ENCODE peak calls at places on chromosomes 4 and X, in seven cellular contexts. U is choroid plexus epithelial cell; L is CD8-positive, alpha-beta T cell; S is Calu3; V is IMR-90; Z is cardiac muscle cell; E is neural progenitor cell. N is an unnamed sample.

GRCh38 chr4:109007976-109008375 is 245.1 kb upstream of the ETNPPL start:
- DNase-seq in U (no peak), V (no peak), Z (no peak), E (peak), L (no peak), S (no peak), N (no peak)

GRCh38 chr4:130403221-130403620 is 1307.3 kb downstream of the C4orf33 start:
- DNase-seq in E (peak), S (no peak), V (no peak), L (no peak), U (no peak), Z (no peak), N (no peak)

GRCh38 chr4:185803015-185803414 is 9.0 kb downstream of the SORBS2 start:
- DNase-seq in Z (no peak), U (no peak), V (no peak), L (no peak), S (no peak), E (no peak), N (no peak)

GRCh38 chr4:78951862-78952472 is 12.7 kb upstream of the PAQR3 start:
- DNase-seq in S (peak), L (peak), E (peak), U (peak), V (peak), Z (peak), N (peak)

GRCh38 chr4:119300072-119300387 is 21.9 kb downstream of the FABP2 start:
- DNase-seq in V (peak), E (no peak), L (peak), S (peak), Z (peak), U (peak), N (peak)

GRCh38 chr4:136219592-136220125 is 1312.6 kb downstream of the PCDH18 start:
- DNase-seq in U (no peak), L (no peak), S (no peak), V (no peak), E (no peak), Z (no peak), N (no peak)

GRCh38 chrX:55340896-55341433 is 76.2 kb upstream of the PAGE3 start:
- DNase-seq in L (no peak), E (no peak), U (no peak), Z (no peak), V (no peak), S (no peak), N (no peak)

GRCh38 chr4:155679343-155679742 is 12.7 kb downstream of the GUCY1A1 start:
- DNase-seq in E (peak), Z (peak), V (peak), S (peak), L (no peak), U (peak), N (no peak)

GRCh38 chrX:69616520-69617203 is 749 bp downstream of the EDA start:
- DNase-seq in U (no peak), Z (peak), E (peak), V (no peak), S (peak), L (peak), N (no peak)

GRCh38 chrX:69615779-69616519 is at the start of gene EDA:
- DNase-seq in V (peak), L (peak), Z (peak), S (peak), E (peak), U (peak), N (peak)

GRCh38 chrX:69614896-69615295 is 1.0 kb upstream of the EDA start:
- DNase-seq in Z (no peak), E (no peak), U (no peak), L (no peak), V (no peak), S (no peak), N (no peak)

GRCh38 chrX:69615323-69615722 is 590 bp upstream of the EDA start:
- DNase-seq in L (no peak), Z (no peak), S (no peak), E (peak), V (no peak), U (no peak), N (no peak)

DNA sequence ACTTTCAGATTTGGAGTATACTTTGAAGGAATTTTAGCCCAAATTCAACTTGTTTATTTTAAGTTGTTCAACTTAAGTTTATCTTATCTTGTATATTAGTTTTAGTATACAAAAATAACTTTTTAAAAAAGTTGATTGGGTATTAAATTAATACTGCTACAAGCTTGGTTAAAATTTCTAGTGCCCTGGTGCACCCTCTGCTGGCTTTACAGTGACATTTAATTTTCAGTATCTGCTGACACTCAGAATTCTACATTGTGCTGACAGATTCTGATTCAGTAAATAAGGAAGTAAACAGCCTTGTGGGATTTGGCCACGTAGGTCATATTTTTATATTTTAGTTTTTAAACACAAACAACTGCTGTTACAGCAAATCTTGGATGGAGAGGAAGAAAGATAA is 2.9 kb downstream of the EDA start:
- DNase-seq in U (peak), E (peak), V (peak), L (no peak), S (peak), Z (peak), N (no peak)
- TF ChIP-seq CTCF in U (peak), E (peak), V (peak), L (no peak), S (peak), Z (peak), N (peak)

DNA sequence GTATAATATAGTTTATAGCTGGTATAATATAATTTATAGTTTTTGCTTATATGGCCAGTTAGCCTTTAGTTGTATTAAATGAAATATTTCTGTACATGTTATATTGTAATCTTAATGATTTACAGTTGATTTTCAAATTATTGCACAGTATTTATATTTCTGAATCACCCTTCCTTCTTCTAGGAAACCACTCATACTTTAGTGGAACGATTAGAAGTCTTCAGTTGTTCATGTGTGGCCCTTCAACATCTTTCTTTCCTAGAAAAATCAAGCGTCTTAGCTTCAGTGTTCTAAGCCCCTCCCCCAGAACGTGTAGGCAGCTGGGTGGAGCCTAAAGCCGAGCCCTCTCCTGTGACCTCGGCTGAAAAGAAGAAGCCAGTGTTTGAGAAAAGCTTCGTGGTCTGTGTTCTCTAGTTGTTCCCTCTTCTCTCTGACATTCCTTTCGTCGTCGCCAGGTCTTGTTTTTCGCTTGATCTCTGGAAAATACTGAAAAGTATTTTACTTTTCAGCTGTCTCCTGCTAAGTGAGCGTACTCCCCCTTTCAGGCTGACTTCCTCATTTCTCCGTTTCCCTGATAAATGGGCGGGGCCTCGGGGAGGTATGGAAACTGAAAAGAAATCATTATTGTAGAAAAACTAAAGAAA is at the start of gene C4orf33:
- DNase-seq in S (peak), U (peak), E (peak), Z (peak), V (peak), L (peak), N (peak)
- TF ChIP-seq CTCF in S (no peak), U (no peak), E (no peak), Z (no peak), V (no peak), L (no peak), N (no peak)

DNA sequence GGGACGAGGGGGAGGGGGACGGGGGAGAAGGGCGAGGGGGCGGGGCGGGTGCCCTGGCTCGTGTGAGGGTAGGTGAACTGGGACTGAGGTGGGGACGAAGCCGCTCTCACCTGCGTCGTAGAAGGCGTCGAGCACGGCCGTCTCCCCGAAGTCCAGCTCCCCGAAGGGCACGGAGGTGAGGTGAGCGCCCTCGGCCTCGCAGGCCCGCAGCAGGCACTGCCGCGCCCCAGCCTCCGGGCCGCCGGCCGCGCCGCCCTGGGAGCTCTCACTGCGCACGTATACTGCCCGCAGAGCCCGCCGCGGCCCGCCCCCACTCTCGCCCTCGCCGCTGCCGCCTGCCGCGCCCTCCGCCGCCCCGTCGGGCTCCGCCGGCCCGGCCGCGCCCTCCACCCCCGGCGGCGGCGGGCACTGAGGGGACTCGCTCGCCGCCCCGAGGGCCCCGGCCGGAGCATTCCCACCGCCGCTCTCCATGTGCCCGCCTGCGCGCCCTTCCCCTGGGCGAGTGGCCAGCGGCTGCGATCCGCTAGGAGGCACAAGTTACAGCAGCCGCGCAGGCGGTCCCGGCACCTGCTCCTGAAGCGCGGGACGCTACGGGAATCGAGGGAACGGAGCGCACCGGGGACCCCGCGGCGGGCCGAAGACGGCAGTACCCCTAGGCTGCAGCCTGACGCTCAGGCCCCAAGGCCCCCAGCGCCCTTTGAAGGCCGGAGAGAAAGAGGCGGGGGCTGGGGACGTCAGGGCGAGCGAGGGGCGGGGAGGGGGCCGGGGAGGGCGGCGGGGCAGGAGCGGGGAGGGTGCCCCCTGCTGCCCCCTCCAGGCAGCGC is at the start of gene MAP3K15:
- DNase-seq in L (peak), S (peak), E (peak), U (no peak), Z (peak), V (no peak), N (no peak)
- TF ChIP-seq CTCF in L (no peak), S (no peak), E (peak), U (no peak), Z (no peak), V (no peak), N (peak)

DNA sequence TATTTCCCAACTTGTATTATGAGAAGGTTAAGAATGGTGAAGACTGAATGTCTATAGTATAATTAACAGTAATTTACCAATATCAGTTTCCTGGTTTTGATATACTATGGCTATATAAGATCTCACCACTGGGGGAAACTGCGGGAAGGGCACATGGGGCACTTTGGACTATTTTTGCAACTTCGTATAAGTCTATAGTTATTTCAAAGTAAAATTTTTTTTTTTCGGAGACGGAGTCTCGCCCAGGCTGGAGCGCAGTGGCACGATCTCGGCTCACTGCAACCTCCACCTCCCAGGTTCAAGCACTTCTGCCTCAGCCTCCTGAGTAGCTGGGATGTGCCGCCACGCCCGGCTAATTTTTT is 46.1 kb downstream of the CXorf58 start:
- DNase-seq in Z (no peak), E (no peak), L (no peak), S (no peak), V (no peak), U (no peak), N (no peak)
- TF ChIP-seq CTCF in Z (no peak), E (no peak), L (peak), S (no peak), V (no peak), U (no peak), N (peak)

DNA sequence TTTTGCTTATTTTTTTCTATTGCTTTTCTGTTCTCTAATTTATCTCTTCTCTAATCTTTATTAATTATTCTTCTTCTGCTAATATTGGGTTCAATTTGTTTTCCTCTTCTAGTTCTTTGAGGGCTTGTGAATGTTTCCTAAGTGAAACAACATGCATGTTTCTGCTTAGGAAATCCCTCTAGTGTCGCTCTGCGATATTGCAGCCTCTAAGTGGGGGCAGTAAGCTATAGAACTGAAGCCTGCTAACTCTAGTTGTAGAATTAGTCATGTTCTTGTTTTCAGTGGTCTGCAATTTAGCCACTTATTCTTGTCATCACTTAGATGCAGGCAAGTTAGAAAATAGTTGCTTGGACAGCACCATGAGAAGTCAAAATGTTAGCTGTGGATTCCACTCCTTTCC is 222.6 kb downstream of the SPIN4 start:
- DNase-seq in U (peak), L (peak), E (no peak), Z (no peak), V (peak), S (peak), N (peak)
- TF ChIP-seq CTCF in U (peak), L (peak), E (peak), Z (no peak), V (peak), S (peak), N (peak)

DNA sequence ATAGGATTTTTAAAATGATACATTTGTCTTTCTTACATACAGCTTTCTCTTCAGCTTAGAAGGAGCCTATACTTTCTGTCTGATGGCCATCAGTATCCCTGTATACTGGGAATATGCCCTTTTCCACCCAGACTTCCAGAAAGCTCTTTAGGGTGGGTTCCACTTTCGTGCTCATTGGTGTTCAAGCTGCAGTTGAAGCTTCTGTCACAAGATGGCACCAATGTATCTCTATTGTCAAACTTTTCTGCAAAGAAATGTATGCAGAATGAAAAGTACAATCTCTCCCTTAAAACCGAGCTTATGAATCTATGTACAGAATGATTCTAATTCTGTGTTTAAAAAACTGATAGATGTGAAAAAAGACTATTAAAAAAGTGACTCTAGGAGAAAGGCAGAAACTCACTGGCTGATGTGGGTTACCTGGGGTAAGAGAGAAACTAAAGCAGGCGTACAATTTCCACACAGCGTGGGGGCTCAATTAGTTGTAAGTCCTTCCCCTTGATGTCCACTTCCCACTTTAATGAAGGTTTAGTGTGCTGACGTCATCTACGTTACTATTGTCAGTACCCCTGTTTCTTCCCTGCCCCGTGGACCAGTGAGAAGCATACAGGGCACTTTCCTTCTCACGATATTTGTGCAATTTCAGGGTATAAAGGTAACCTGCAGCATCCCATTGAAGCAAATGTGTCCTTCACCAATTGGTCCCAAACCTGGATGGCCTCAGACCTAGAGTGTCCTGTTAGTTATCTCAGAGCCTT is 57.3 kb upstream of the TCEAL2 start:
- DNase-seq in U (peak), Z (peak), S (peak), E (peak), V (peak), L (peak), N (peak)
- TF ChIP-seq CTCF in U (peak), Z (peak), S (peak), E (peak), V (peak), L (peak), N (peak)

GRCh38 chrX:118727686-118728339 is 407 bp downstream of the IL13RA1 start:
- DNase-seq in V (peak), Z (peak), L (peak), U (no peak), S (peak), E (peak), N (peak)

GRCh38 chrX:118724775-118725174 is 2.6 kb upstream of the IL13RA1 start:
- DNase-seq in Z (no peak), V (peak), U (peak), E (no peak), L (no peak), S (no peak), N (no peak)

GRCh38 chrX:118724352-118724751 is 3.1 kb upstream of the IL13RA1 start:
- DNase-seq in S (no peak), Z (no peak), V (no peak), U (no peak), L (no peak), E (no peak), N (no peak)

GRCh38 chrX:118729043-118729652 is 1.7 kb downstream of the IL13RA1 start:
- DNase-seq in L (no peak), Z (no peak), S (no peak), U (no peak), V (no peak), E (no peak), N (no peak)

DNA sequence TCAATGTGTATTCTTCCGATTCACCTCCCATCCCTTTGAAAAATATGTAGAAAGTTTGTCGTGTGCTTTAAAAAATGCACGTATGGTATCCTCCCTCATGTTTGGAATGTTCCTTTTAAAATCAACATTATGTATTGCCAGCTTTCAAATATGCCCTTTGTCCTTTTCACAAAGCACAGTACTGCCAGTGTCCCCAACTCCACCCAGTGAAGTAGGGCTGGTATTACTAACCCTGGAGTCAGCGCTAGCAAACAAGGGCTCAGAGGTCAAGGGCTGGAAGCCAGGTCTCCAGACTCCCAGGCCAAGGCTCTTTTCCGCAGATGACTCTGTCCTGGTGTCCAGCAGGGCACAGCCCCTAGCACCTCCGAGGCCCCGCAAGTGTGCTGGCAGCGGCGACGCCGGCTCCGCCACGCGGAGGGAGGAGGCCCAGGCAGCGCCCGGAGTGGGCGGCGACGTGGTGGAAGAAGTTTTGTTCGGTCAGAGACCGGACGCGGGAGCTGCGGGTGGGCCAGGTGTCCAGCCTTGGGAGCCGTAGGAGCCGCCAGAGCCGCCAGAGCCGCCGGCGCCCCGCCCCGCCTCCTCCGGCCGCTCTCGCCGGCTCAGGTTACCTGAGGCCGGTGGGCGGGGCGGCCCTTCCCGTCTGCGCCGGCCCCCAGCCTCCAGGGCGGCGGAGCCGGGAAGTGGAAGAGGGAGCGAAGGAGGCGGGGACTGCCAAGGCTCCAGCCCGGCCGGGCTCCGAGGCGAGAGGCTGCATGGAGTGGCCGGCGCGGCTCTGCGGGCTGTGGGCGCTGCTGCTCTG is at the start of gene IL13RA1:
- DNase-seq in Z (peak), L (peak), U (peak), E (peak), S (peak), V (peak), N (peak)
- TF ChIP-seq CTCF in Z (no peak), L (no peak), U (no peak), E (no peak), S (no peak), V (no peak), N (peak)

N was measured in HFFc6.